ENCODE peak calls at places on chromosome 16, in four cellular contexts. One of them, this sample, is unnamed.

GRCh38 chr16:86452451-86452850 is 57.9 kb upstream of the FOXF1 start:
- DNase-seq in upper lobe of right lung: no peak
- DNase-seq in MM.1S: no peak
- DNase-seq in left ventricle myocardium inferior: no peak
- DNase-seq in this sample: no peak

GRCh38 chr16:48317614-48318013 is 67.6 kb downstream of the SIAH1 start:
- DNase-seq in MM.1S: peak; percentile 26
- DNase-seq in left ventricle myocardium inferior: no peak
- DNase-seq in upper lobe of right lung: no peak
- DNase-seq in this sample: no peak

GRCh38 chr16:58638148-58639036 is 8.8 kb upstream of the CNOT1 start:
- DNase-seq in upper lobe of right lung: no peak
- DNase-seq in MM.1S: no peak
- DNase-seq in left ventricle myocardium inferior: peak; percentile 26
- DNase-seq in this sample: no peak

GRCh38 chr16:75203667-75204409 is 3.1 kb downstream of the CTRB2 start:
- DNase-seq in MM.1S: no peak
- DNase-seq in upper lobe of right lung: peak; percentile 61
- DNase-seq in left ventricle myocardium inferior: peak; percentile 11
- DNase-seq in this sample: no peak

GRCh38 chr16:28040039-28040438 is 23.5 kb downstream of the GSG1L start:
- DNase-seq in MM.1S: no peak
- DNase-seq in left ventricle myocardium inferior: no peak
- DNase-seq in upper lobe of right lung: no peak
- DNase-seq in this sample: no peak

GRCh38 chr16:85715169-85716015 is 26.6 kb upstream of the GINS2 start:
- DNase-seq in left ventricle myocardium inferior: no peak
- DNase-seq in upper lobe of right lung: no peak
- DNase-seq in MM.1S: no peak
- DNase-seq in this sample: no peak

GRCh38 chr16:12412252-12412651 is 391.4 kb downstream of the CPPED1 start:
- DNase-seq in MM.1S: no peak
- DNase-seq in left ventricle myocardium inferior: no peak
- DNase-seq in upper lobe of right lung: no peak
- DNase-seq in this sample: no peak

GRCh38 chr16:20911361-20911760 is 10.8 kb downstream of the LYRM1 start:
- DNase-seq in left ventricle myocardium inferior: no peak
- DNase-seq in upper lobe of right lung: no peak
- DNase-seq in MM.1S: no peak
- DNase-seq in this sample: no peak

GRCh38 chr16:85004587-85005205 is 6.6 kb downstream of the ZDHHC7 start:
- DNase-seq in upper lobe of right lung: peak; percentile 70
- DNase-seq in left ventricle myocardium inferior: no peak
- DNase-seq in MM.1S: no peak
- DNase-seq in this sample: no peak

GRCh38 chr16:23837553-23838308 is 1.9 kb downstream of the PRKCB start:
- DNase-seq in upper lobe of right lung: no peak
- DNase-seq in MM.1S: no peak
- DNase-seq in left ventricle myocardium inferior: no peak
- DNase-seq in this sample: no peak

GRCh38 chr16:31531096-31531495 is 3.4 kb downstream of the AHSP start:
- DNase-seq in left ventricle myocardium inferior: no peak
- DNase-seq in MM.1S: no peak
- DNase-seq in upper lobe of right lung: no peak
- DNase-seq in this sample: no peak

GRCh38 chr16:67571464-67571863 is 9.1 kb downstream of the CTCF start:
- DNase-seq in MM.1S: no peak
- DNase-seq in upper lobe of right lung: no peak
- DNase-seq in left ventricle myocardium inferior: no peak
- DNase-seq in this sample: no peak

GRCh38 chr16:84932691-84933090 is 78.6 kb downstream of the ZDHHC7 start:
- DNase-seq in upper lobe of right lung: no peak
- DNase-seq in MM.1S: no peak
- DNase-seq in left ventricle myocardium inferior: no peak
- DNase-seq in this sample: no peak

DNA sequence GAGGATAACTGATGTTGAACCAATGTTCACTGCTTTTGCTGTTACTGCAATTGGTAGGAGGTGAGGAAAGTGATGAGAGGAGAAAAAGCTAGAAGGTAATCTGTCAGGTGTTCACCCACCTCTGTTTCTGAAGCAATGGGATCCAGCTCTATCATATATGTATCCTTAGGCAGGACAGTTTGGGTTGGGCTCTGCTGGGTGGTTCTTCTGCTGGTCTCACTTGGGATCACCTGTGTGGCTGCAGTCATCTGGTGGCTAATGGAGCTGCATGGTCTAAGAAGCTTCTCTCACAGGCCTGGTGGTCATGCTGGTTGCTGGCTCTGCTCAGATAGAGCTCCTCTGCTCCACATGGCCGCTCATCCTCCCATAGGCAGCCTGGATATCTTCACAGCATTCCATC is 40.2 kb upstream of the ZCCHC14 start:
- DNase-seq in MM.1S: no peak
- DNase-seq in left ventricle myocardium inferior: no peak
- DNase-seq in upper lobe of right lung: no peak
- DNase-seq in this sample: no peak
- H3K9me3 ChIP-seq in MM.1S: no peaks in the 10 kb centered on the region
- H3K9me3 ChIP-seq in left ventricle myocardium inferior: peaks cover 46% of the 10 kb centered on the region
- H3K9me3 ChIP-seq in upper lobe of right lung: peaks cover 5% of the 10 kb centered on the region
- H3K9me3 ChIP-seq in this sample: no peaks in the 10 kb centered on the region

DNA sequence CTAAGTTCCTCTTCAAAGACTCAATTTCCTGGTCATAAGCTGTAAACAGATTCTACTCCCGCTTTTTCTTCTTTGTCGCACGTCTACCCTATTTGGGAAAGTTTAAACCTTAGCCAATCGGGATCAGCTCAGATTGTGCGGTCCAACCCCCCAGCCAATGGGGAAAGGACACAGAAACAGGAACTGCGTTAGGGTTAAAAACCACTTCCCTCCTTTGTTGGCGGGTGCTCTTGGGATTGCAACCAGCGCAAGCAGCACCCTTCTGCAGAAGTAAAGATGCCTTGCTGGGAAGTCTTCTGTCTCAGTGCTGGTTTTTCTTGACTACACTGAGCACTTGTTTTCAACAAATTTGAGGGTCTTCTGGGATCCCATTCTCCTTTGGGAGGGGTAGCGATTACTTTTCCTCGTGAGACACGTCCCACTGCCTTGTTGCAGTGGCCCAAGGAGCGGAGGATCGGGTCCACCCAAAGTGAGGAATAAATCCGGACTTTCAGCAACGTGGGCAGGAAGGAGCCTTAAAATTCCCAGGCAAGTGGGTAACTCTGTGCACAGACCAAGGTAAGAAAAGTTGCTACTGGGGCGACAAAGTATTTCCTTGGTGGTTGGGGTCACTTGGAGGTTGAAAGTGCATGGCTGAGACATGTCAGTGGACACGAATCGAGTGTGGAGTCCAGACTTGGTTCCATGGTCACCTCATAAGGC is 1.0 kb upstream of the YPEL3 start:
- DNase-seq in upper lobe of right lung: no peak
- DNase-seq in left ventricle myocardium inferior: no peak
- DNase-seq in MM.1S: no peak
- DNase-seq in this sample: no peak
- H3K4me3 ChIP-seq in upper lobe of right lung: peak overlapping the region; percentile 84
- H3K4me3 ChIP-seq in left ventricle myocardium inferior: peak overlapping the region; percentile 88
- H3K4me3 ChIP-seq in MM.1S: peak overlapping the region; percentile 59
- H3K4me3 ChIP-seq in this sample: peak overlapping the region; percentile 59

GRCh38 chr16:29925173-29925804 is 737 bp downstream of the KCTD13 start:
- DNase-seq in MM.1S: no peak
- DNase-seq in upper lobe of right lung: peak; percentile 41
- DNase-seq in left ventricle myocardium inferior: no peak
- DNase-seq in this sample: no peak
- H3K27ac ChIP-seq in MM.1S: no peak overlapping the region
- H3K27ac ChIP-seq in upper lobe of right lung: peak overlapping the region; percentile 90
- H3K27ac ChIP-seq in left ventricle myocardium inferior: peak overlapping the region; percentile 91
- H3K27ac ChIP-seq in this sample: peak overlapping the region; percentile 81

GRCh38 chr16:35365675-35366074 is 1906.3 kb downstream of the TP53TG3F start:
- DNase-seq in upper lobe of right lung: no peak
- DNase-seq in MM.1S: no peak
- DNase-seq in left ventricle myocardium inferior: no peak
- DNase-seq in this sample: no peak

GRCh38 chr16:35364263-35364662 is 1904.9 kb downstream of the TP53TG3F start:
- DNase-seq in left ventricle myocardium inferior: no peak
- DNase-seq in MM.1S: no peak
- DNase-seq in upper lobe of right lung: no peak
- DNase-seq in this sample: no peak

DNA sequence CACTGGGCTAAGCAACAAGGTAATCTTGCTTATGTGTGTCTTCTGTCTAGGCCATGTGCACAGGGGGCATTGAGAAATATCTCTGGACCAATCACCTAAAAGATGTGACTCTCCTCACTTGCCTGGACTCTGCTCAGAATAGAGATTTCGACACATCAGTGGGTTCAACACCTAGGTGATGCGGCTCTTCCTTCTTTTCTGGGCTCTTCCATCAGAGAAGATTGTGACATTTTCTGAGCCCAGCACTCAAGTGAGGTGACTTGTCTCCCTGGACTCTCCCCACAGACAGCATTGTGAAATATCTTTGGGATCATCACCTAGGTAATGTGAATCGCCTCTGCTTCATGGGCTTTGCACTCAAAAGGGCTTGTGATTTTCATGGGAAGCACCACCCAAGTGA is 1904.1 kb downstream of the TP53TG3F start:
- DNase-seq in upper lobe of right lung: no peak
- DNase-seq in MM.1S: no peak
- DNase-seq in left ventricle myocardium inferior: no peak
- DNase-seq in this sample: no peak
- H3K9me3 ChIP-seq in upper lobe of right lung: no peaks in the 10 kb centered on the region
- H3K9me3 ChIP-seq in MM.1S: no peaks in the 10 kb centered on the region
- H3K9me3 ChIP-seq in left ventricle myocardium inferior: no peaks in the 10 kb centered on the region
- H3K9me3 ChIP-seq in this sample: no peaks in the 10 kb centered on the region

GRCh38 chr16:88806491-88807111 is 3.0 kb downstream of the CDT1 start:
- DNase-seq in MM.1S: no peak
- DNase-seq in upper lobe of right lung: peak; percentile 64
- DNase-seq in left ventricle myocardium inferior: no peak
- DNase-seq in this sample: no peak
- H3K4me3 ChIP-seq in MM.1S: no peak overlapping the region
- H3K4me3 ChIP-seq in upper lobe of right lung: no peak overlapping the region
- H3K4me3 ChIP-seq in left ventricle myocardium inferior: no peak overlapping the region
- H3K4me3 ChIP-seq in this sample: no peak overlapping the region

GRCh38 chr16:2366660-2367309 is 26.3 kb upstream of the ABCA3 start:
- DNase-seq in left ventricle myocardium inferior: no peak
- DNase-seq in MM.1S: no peak
- DNase-seq in upper lobe of right lung: no peak
- DNase-seq in this sample: no peak
- H3K27ac ChIP-seq in left ventricle myocardium inferior: no peak overlapping the region
- H3K27ac ChIP-seq in MM.1S: no peak overlapping the region
- H3K27ac ChIP-seq in upper lobe of right lung: no peak overlapping the region
- H3K27ac ChIP-seq in this sample: no peak overlapping the region

DNA sequence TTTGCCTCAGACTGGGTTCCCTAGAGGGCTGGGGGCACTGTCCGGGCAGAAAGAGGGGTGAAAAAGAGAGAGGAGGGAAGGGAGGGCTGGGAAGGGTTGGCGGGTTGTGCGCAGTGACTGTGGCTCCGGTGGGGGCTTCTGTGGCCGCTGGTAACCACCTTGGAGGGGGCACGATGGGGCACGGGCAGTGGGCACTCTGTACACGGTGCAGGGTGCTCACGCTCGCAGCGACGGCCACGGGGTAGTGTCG is 591 bp downstream of the PLLP start:
- DNase-seq in MM.1S: no peak
- DNase-seq in left ventricle myocardium inferior: no peak
- DNase-seq in upper lobe of right lung: no peak
- DNase-seq in this sample: no peak
- H3K9me3 ChIP-seq in MM.1S: no peaks in the 10 kb centered on the region
- H3K9me3 ChIP-seq in left ventricle myocardium inferior: no peaks in the 10 kb centered on the region
- H3K9me3 ChIP-seq in upper lobe of right lung: no peaks in the 10 kb centered on the region
- H3K9me3 ChIP-seq in this sample: no peaks in the 10 kb centered on the region

DNA sequence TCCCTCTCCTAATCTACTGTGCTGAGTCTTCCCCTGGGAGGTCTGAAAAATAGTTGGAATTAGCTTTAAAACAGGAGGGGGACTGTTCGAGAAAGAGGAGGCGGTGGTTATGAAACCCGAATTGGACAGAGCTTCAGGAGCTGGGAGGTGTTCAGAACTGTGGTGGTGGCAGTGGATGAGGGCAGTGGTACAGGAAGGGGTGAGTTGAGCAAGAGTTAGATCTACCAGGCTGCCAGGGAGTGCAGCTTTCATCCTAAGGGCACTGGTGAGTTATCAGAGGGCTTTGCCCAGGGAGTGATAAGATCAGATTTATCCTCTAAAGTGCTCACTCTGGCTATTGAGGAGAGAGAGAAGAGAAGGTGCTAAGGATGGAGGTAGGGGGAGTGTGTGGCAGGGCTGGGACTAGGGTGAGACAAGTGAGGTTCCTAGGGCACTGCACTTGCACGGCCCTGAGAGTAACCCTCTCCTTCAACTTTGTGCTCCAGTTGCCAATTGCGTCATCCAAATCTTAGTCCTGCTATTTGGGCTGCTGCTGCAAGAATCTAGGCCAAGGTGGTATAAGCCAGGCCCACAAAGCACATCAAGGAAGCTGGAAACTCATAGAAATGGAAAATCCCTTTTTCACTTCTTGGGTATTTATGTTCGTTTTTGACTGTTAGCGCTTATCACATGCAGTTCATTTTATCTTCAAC is 540.3 kb downstream of the XYLT1 start:
- DNase-seq in upper lobe of right lung: no peak
- DNase-seq in left ventricle myocardium inferior: no peak
- DNase-seq in MM.1S: no peak
- DNase-seq in this sample: no peak
- H3K4me3 ChIP-seq in upper lobe of right lung: no peak overlapping the region
- H3K4me3 ChIP-seq in left ventricle myocardium inferior: no peak overlapping the region
- H3K4me3 ChIP-seq in MM.1S: no peak overlapping the region
- H3K4me3 ChIP-seq in this sample: no peak overlapping the region

GRCh38 chr16:16021020-16021419 is 71.6 kb downstream of the ABCC1 start:
- DNase-seq in upper lobe of right lung: no peak
- DNase-seq in MM.1S: no peak
- DNase-seq in left ventricle myocardium inferior: no peak
- DNase-seq in this sample: no peak
- H3K27ac ChIP-seq in upper lobe of right lung: no peak overlapping the region
- H3K27ac ChIP-seq in MM.1S: no peak overlapping the region
- H3K27ac ChIP-seq in left ventricle myocardium inferior: peak overlapping the region; percentile 79
- H3K27ac ChIP-seq in this sample: peak overlapping the region; percentile 34

DNA sequence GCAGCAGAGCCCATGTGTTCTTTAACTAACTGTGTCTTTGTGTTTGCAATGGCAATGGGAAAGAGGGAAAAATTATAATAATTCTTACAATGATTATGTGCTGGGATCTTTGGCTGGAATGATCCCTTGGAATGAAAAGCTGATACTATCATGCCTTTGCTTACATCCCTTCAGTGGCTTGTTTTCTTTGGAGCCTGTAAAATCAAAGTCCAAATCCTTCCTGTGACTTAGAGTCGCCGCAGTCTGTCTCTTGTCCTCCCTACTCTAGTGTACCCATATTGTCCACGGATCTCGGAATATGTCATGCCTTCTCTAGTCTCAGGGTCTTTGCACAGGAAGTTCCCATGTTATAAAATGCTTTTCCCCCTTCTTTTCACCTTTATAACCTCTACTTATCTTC is 111.7 kb upstream of the MAF start:
- DNase-seq in upper lobe of right lung: no peak
- DNase-seq in left ventricle myocardium inferior: no peak
- DNase-seq in MM.1S: no peak
- DNase-seq in this sample: no peak
- H3K9me3 ChIP-seq in upper lobe of right lung: no peaks in the 10 kb centered on the region
- H3K9me3 ChIP-seq in left ventricle myocardium inferior: no peaks in the 10 kb centered on the region
- H3K9me3 ChIP-seq in MM.1S: no peaks in the 10 kb centered on the region
- H3K9me3 ChIP-seq in this sample: no peaks in the 10 kb centered on the region